ENCODE peak calls at places on chromosomes 12 and 14, in nine cellular contexts. One of them, this sample, is unnamed.

GRCh38 chr14:63438065-63438757 is 105.0 kb downstream of the PPP2R5E start:
- DNase-seq in transverse colon: peak
- DNase-seq in body of pancreas: peak
- DNase-seq in A549: peak
- DNase-seq in ovary: peak
- DNase-seq in endothelial cell of umbilical vein: peak
- DNase-seq in H1: no peak
- DNase-seq in stomach: peak
- DNase-seq in adrenal gland: peak
- DNase-seq in this sample: peak

GRCh38 chr14:76473381-76474263 is 97.7 kb downstream of the ESRRB start:
- DNase-seq in H1: peak
- DNase-seq in stomach: no peak
- DNase-seq in body of pancreas: no peak
- DNase-seq in A549: no peak
- DNase-seq in adrenal gland: no peak
- DNase-seq in transverse colon: no peak
- DNase-seq in endothelial cell of umbilical vein: no peak
- DNase-seq in ovary: no peak
- DNase-seq in this sample: no peak

GRCh38 chr14:23544511-23545447 is 6.8 kb downstream of the ZFHX2 start:
- DNase-seq in body of pancreas: no peak
- DNase-seq in adrenal gland: no peak
- DNase-seq in H1: peak
- DNase-seq in transverse colon: peak
- DNase-seq in ovary: no peak
- DNase-seq in endothelial cell of umbilical vein: no peak
- DNase-seq in A549: no peak
- DNase-seq in stomach: no peak
- DNase-seq in this sample: no peak

GRCh38 chr12:53096089-53096741 is 1.3 kb upstream of the IGFBP6 start:
- DNase-seq in ovary: peak
- DNase-seq in endothelial cell of umbilical vein: no peak
- DNase-seq in A549: no peak
- DNase-seq in transverse colon: peak
- DNase-seq in H1: peak
- DNase-seq in adrenal gland: no peak
- DNase-seq in stomach: peak
- DNase-seq in body of pancreas: no peak
- DNase-seq in this sample: no peak

GRCh38 chr12:102776041-102776440 is 141.0 kb downstream of the PAH start:
- DNase-seq in endothelial cell of umbilical vein: no peak
- DNase-seq in transverse colon: no peak
- DNase-seq in body of pancreas: no peak
- DNase-seq in H1: no peak
- DNase-seq in stomach: no peak
- DNase-seq in ovary: no peak
- DNase-seq in adrenal gland: no peak
- DNase-seq in A549: no peak
- DNase-seq in this sample: no peak

GRCh38 chr14:69580009-69580577 is 5.4 kb upstream of the CCDC177 start:
- DNase-seq in endothelial cell of umbilical vein: peak
- DNase-seq in H1: peak
- DNase-seq in A549: peak
- DNase-seq in ovary: no peak
- DNase-seq in body of pancreas: no peak
- DNase-seq in adrenal gland: peak
- DNase-seq in stomach: peak
- DNase-seq in transverse colon: no peak
- DNase-seq in this sample: no peak

GRCh38 chr12:131372706-131373195 is 338.1 kb upstream of the SFSWAP start:
- DNase-seq in H1: no peak
- DNase-seq in stomach: no peak
- DNase-seq in adrenal gland: no peak
- DNase-seq in body of pancreas: no peak
- DNase-seq in A549: no peak
- DNase-seq in ovary: no peak
- DNase-seq in endothelial cell of umbilical vein: no peak
- DNase-seq in transverse colon: no peak
- DNase-seq in this sample: no peak

GRCh38 chr14:82080319-82080718 is 546.7 kb upstream of the SEL1L start:
- DNase-seq in ovary: no peak
- DNase-seq in adrenal gland: no peak
- DNase-seq in endothelial cell of umbilical vein: no peak
- DNase-seq in transverse colon: no peak
- DNase-seq in H1: peak
- DNase-seq in body of pancreas: no peak
- DNase-seq in stomach: no peak
- DNase-seq in A549: no peak
- DNase-seq in this sample: no peak

GRCh38 chr14:32137313-32137712 is 60.2 kb downstream of the ARHGAP5 start:
- DNase-seq in H1: no peak
- DNase-seq in body of pancreas: no peak
- DNase-seq in ovary: no peak
- DNase-seq in adrenal gland: no peak
- DNase-seq in A549: no peak
- DNase-seq in stomach: no peak
- DNase-seq in endothelial cell of umbilical vein: no peak
- DNase-seq in transverse colon: no peak
- DNase-seq in this sample: no peak

GRCh38 chr12:56243731-56244181 is 13.9 kb downstream of the SLC39A5 start:
- DNase-seq in adrenal gland: peak
- DNase-seq in A549: no peak
- DNase-seq in ovary: no peak
- DNase-seq in stomach: peak
- DNase-seq in H1: no peak
- DNase-seq in transverse colon: no peak
- DNase-seq in endothelial cell of umbilical vein: no peak
- DNase-seq in body of pancreas: peak
- DNase-seq in this sample: no peak

GRCh38 chr12:11397366-11397765 is 2.0 kb upstream of the PRB2 start:
- DNase-seq in body of pancreas: no peak
- DNase-seq in adrenal gland: no peak
- DNase-seq in ovary: no peak
- DNase-seq in transverse colon: no peak
- DNase-seq in A549: no peak
- DNase-seq in H1: no peak
- DNase-seq in endothelial cell of umbilical vein: peak
- DNase-seq in stomach: no peak
- DNase-seq in this sample: no peak

GRCh38 chr14:75411194-75411552 is 16.6 kb upstream of the JDP2 start:
- DNase-seq in ovary: no peak
- DNase-seq in endothelial cell of umbilical vein: no peak
- DNase-seq in H1: no peak
- DNase-seq in A549: no peak
- DNase-seq in stomach: no peak
- DNase-seq in body of pancreas: no peak
- DNase-seq in adrenal gland: peak
- DNase-seq in transverse colon: no peak
- DNase-seq in this sample: no peak

GRCh38 chr14:104779776-104780512 is 15.6 kb downstream of the AKT1 start:
- DNase-seq in ovary: no peak
- DNase-seq in body of pancreas: no peak
- DNase-seq in adrenal gland: no peak
- DNase-seq in H1: no peak
- DNase-seq in transverse colon: no peak
- DNase-seq in endothelial cell of umbilical vein: no peak
- DNase-seq in A549: no peak
- DNase-seq in stomach: no peak
- DNase-seq in this sample: no peak

GRCh38 chr14:93965287-93965821 is 11.0 kb downstream of the ASB2 start:
- DNase-seq in transverse colon: no peak
- DNase-seq in H1: no peak
- DNase-seq in ovary: no peak
- DNase-seq in body of pancreas: no peak
- DNase-seq in A549: peak
- DNase-seq in stomach: no peak
- DNase-seq in endothelial cell of umbilical vein: no peak
- DNase-seq in adrenal gland: no peak
- DNase-seq in this sample: no peak

GRCh38 chr14:75987201-75987970 is 1.8 kb downstream of the IFT43 start:
- DNase-seq in H1: no peak
- DNase-seq in ovary: no peak
- DNase-seq in A549: no peak
- DNase-seq in transverse colon: no peak
- DNase-seq in stomach: no peak
- DNase-seq in body of pancreas: no peak
- DNase-seq in endothelial cell of umbilical vein: peak
- DNase-seq in adrenal gland: no peak
- DNase-seq in this sample: no peak

GRCh38 chr12:6532927-6533652 is 1.2 kb upstream of the GAPDH start:
- DNase-seq in ovary: peak
- DNase-seq in stomach: peak
- DNase-seq in endothelial cell of umbilical vein: no peak
- DNase-seq in A549: peak
- DNase-seq in H1: peak
- DNase-seq in adrenal gland: peak
- DNase-seq in transverse colon: peak
- DNase-seq in body of pancreas: peak
- DNase-seq in this sample: peak

GRCh38 chr12:22117551-22117950 is 71.5 kb downstream of the CMAS start:
- DNase-seq in A549: no peak
- DNase-seq in stomach: no peak
- DNase-seq in adrenal gland: no peak
- DNase-seq in body of pancreas: no peak
- DNase-seq in H1: no peak
- DNase-seq in ovary: no peak
- DNase-seq in endothelial cell of umbilical vein: no peak
- DNase-seq in transverse colon: no peak
- DNase-seq in this sample: no peak

GRCh38 chr12:22118206-22118605 is 72.2 kb downstream of the CMAS start:
- DNase-seq in body of pancreas: no peak
- DNase-seq in ovary: no peak
- DNase-seq in stomach: no peak
- DNase-seq in transverse colon: no peak
- DNase-seq in adrenal gland: peak
- DNase-seq in A549: no peak
- DNase-seq in H1: no peak
- DNase-seq in endothelial cell of umbilical vein: no peak
- DNase-seq in this sample: no peak

GRCh38 chr12:22116376-22116775 is 70.4 kb downstream of the CMAS start:
- DNase-seq in stomach: no peak
- DNase-seq in body of pancreas: no peak
- DNase-seq in A549: no peak
- DNase-seq in ovary: no peak
- DNase-seq in endothelial cell of umbilical vein: no peak
- DNase-seq in transverse colon: no peak
- DNase-seq in H1: no peak
- DNase-seq in adrenal gland: no peak
- DNase-seq in this sample: no peak

GRCh38 chr12:22124987-22125386 is 79.0 kb downstream of the CMAS start:
- DNase-seq in A549: no peak
- DNase-seq in ovary: no peak
- DNase-seq in adrenal gland: no peak
- DNase-seq in endothelial cell of umbilical vein: no peak
- DNase-seq in H1: no peak
- DNase-seq in transverse colon: no peak
- DNase-seq in body of pancreas: no peak
- DNase-seq in stomach: no peak
- DNase-seq in this sample: no peak

DNA sequence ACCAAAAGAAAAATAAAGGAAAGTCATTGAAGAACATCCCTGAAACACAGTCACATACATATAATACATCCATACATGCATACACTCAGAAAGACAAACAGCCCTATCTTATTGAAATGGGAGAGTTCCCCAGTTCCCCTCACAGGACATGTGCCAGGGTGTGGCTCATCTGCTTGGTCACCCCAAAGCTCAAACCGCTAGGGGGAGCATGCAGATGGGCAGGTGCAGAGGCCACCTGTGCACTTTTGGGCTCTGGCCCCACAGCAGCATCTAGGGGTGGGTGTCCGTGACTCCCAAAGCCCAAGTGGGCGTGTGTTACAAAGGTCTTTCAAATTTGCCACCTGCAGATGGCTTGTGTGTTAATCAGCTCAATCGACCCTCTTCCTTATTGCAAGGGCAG is 75.2 kb downstream of the CMAS start:
- DNase-seq in ovary: no peak
- DNase-seq in adrenal gland: no peak
- DNase-seq in transverse colon: peak
- DNase-seq in stomach: no peak
- DNase-seq in body of pancreas: peak
- DNase-seq in A549: no peak
- DNase-seq in H1: peak
- DNase-seq in endothelial cell of umbilical vein: no peak
- DNase-seq in this sample: no peak
- TF ChIP-seq CTCF in ovary: no peak
- TF ChIP-seq CTCF in adrenal gland: no peak
- TF ChIP-seq CTCF in transverse colon: no peak
- TF ChIP-seq CTCF in stomach: no peak
- TF ChIP-seq CTCF in body of pancreas: peak
- TF ChIP-seq CTCF in A549: peak
- TF ChIP-seq CTCF in H1: peak
- TF ChIP-seq CTCF in endothelial cell of umbilical vein: peak
- TF ChIP-seq CTCF in this sample: peak

GRCh38 chr14:73764881-73765280 is 50.7 kb upstream of the PNMA1 start:
- DNase-seq in H1: no peak
- DNase-seq in endothelial cell of umbilical vein: peak
- DNase-seq in adrenal gland: peak
- DNase-seq in stomach: peak
- DNase-seq in body of pancreas: peak
- DNase-seq in ovary: peak
- DNase-seq in transverse colon: peak
- DNase-seq in A549: no peak
- DNase-seq in this sample: peak
- TF ChIP-seq POLR2A in H1: no peak
- TF ChIP-seq POLR2A in endothelial cell of umbilical vein: no peak
- TF ChIP-seq POLR2A in adrenal gland: no peak
- TF ChIP-seq POLR2A in stomach: no peak
- TF ChIP-seq POLR2A in body of pancreas: peak
- TF ChIP-seq POLR2A in ovary: no peak
- TF ChIP-seq POLR2A in transverse colon: peak
- TF ChIP-seq POLR2A in A549: no peak
- TF ChIP-seq POLR2A in this sample: no peak

GRCh38 chr12:119988440-119988787 is 622 bp upstream of the BICDL1 start:
- DNase-seq in transverse colon: no peak
- DNase-seq in ovary: no peak
- DNase-seq in endothelial cell of umbilical vein: peak
- DNase-seq in stomach: no peak
- DNase-seq in H1: no peak
- DNase-seq in body of pancreas: no peak
- DNase-seq in A549: peak
- DNase-seq in adrenal gland: peak
- DNase-seq in this sample: no peak
- TF ChIP-seq CTCF in transverse colon: no peak
- TF ChIP-seq CTCF in ovary: no peak
- TF ChIP-seq CTCF in endothelial cell of umbilical vein: no peak
- TF ChIP-seq CTCF in stomach: no peak
- TF ChIP-seq CTCF in H1: no peak
- TF ChIP-seq CTCF in body of pancreas: no peak
- TF ChIP-seq CTCF in A549: peak
- TF ChIP-seq CTCF in adrenal gland: no peak
- TF ChIP-seq CTCF in this sample: no peak

DNA sequence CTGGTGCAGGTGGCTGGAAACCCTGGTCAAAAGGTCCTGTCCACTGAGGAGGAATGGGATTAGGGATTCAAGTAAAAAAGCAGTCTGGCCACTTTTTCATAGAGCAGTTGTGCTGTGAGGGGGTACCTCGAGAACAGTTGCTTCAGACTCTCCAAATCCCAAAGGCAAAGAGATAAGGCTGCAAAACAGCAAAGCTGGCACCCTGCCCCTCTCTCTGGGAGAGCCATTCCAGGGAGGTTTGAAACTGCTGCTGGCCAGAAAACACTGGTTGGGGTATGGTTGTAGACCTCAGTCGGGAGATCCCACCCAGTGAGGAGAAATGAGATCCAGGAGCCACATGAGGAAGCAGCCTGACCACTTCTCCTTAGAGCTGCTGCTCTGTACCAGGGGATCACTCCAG is 137.3 kb downstream of the CEP83 start:
- DNase-seq in A549: no peak
- DNase-seq in H1: no peak
- DNase-seq in endothelial cell of umbilical vein: no peak
- DNase-seq in transverse colon: no peak
- DNase-seq in stomach: no peak
- DNase-seq in adrenal gland: no peak
- DNase-seq in body of pancreas: no peak
- DNase-seq in ovary: no peak
- DNase-seq in this sample: no peak
- TF ChIP-seq POLR2A in A549: no peak
- TF ChIP-seq POLR2A in H1: no peak
- TF ChIP-seq POLR2A in endothelial cell of umbilical vein: no peak
- TF ChIP-seq POLR2A in transverse colon: no peak
- TF ChIP-seq POLR2A in stomach: no peak
- TF ChIP-seq POLR2A in adrenal gland: no peak
- TF ChIP-seq POLR2A in body of pancreas: no peak
- TF ChIP-seq POLR2A in ovary: no peak
- TF ChIP-seq POLR2A in this sample: no peak

This sample was measured in right lobe of liver.